ENCODE peak calls at places on chromosomes 4 and X, in eight cellular contexts. One of them, this sample, is unnamed.

GRCh38 chr4:117771647-117772337 is 262.5 kb upstream of the NDST3 start:
- DNase-seq in choroid plexus epithelial cell: no peak
- DNase-seq in lower leg skin: no peak
- DNase-seq in astrocyte of the spinal cord: no peak
- DNase-seq in lower lobe of right lung: no peak
- DNase-seq in GM12864: no peak
- DNase-seq in HepG2: no peak
- DNase-seq in tibial artery: no peak
- DNase-seq in this sample: no peak

GRCh38 chr4:38857354-38858096 is 908 bp upstream of the TLR6 start:
- DNase-seq in lower leg skin: peak
- DNase-seq in lower lobe of right lung: no peak
- DNase-seq in tibial artery: peak
- DNase-seq in GM12864: peak
- DNase-seq in astrocyte of the spinal cord: peak
- DNase-seq in HepG2: no peak
- DNase-seq in choroid plexus epithelial cell: peak
- DNase-seq in this sample: no peak

GRCh38 chrX:19579485-19579884 is 64.2 kb upstream of the MAP3K15 start:
- DNase-seq in astrocyte of the spinal cord: peak
- DNase-seq in tibial artery: no peak
- DNase-seq in GM12864: no peak
- DNase-seq in HepG2: no peak
- DNase-seq in choroid plexus epithelial cell: peak
- DNase-seq in lower leg skin: no peak
- DNase-seq in lower lobe of right lung: no peak
- DNase-seq in this sample: no peak

GRCh38 chr4:62408467-62408866 is 1208.3 kb downstream of the ADGRL3 start:
- DNase-seq in astrocyte of the spinal cord: no peak
- DNase-seq in tibial artery: no peak
- DNase-seq in lower leg skin: no peak
- DNase-seq in lower lobe of right lung: no peak
- DNase-seq in GM12864: no peak
- DNase-seq in choroid plexus epithelial cell: peak
- DNase-seq in HepG2: no peak
- DNase-seq in this sample: no peak

GRCh38 chrX:150575415-150575814 is 7.0 kb downstream of the MTM1 start:
- DNase-seq in choroid plexus epithelial cell: peak
- DNase-seq in astrocyte of the spinal cord: no peak
- DNase-seq in HepG2: no peak
- DNase-seq in GM12864: no peak
- DNase-seq in lower lobe of right lung: no peak
- DNase-seq in lower leg skin: peak
- DNase-seq in tibial artery: no peak
- DNase-seq in this sample: no peak

GRCh38 chrX:41118156-41118555 is 32.9 kb downstream of the USP9X start:
- DNase-seq in choroid plexus epithelial cell: no peak
- DNase-seq in tibial artery: no peak
- DNase-seq in astrocyte of the spinal cord: no peak
- DNase-seq in HepG2: no peak
- DNase-seq in lower lobe of right lung: no peak
- DNase-seq in lower leg skin: no peak
- DNase-seq in GM12864: no peak
- DNase-seq in this sample: no peak

GRCh38 chr4:76458829-76459228 is 23.8 kb downstream of the SHROOM3 start:
- DNase-seq in lower lobe of right lung: no peak
- DNase-seq in HepG2: no peak
- DNase-seq in tibial artery: no peak
- DNase-seq in lower leg skin: no peak
- DNase-seq in choroid plexus epithelial cell: no peak
- DNase-seq in GM12864: no peak
- DNase-seq in astrocyte of the spinal cord: no peak
- DNase-seq in this sample: no peak

GRCh38 chr4:78370625-78371372 is 180.8 kb upstream of the ANXA3 start:
- DNase-seq in lower lobe of right lung: no peak
- DNase-seq in astrocyte of the spinal cord: no peak
- DNase-seq in tibial artery: no peak
- DNase-seq in HepG2: no peak
- DNase-seq in GM12864: no peak
- DNase-seq in choroid plexus epithelial cell: no peak
- DNase-seq in lower leg skin: no peak
- DNase-seq in this sample: peak

GRCh38 chr4:125101706-125102105 is 213.0 kb upstream of the FAT4 start:
- DNase-seq in tibial artery: no peak
- DNase-seq in lower lobe of right lung: no peak
- DNase-seq in lower leg skin: no peak
- DNase-seq in HepG2: no peak
- DNase-seq in choroid plexus epithelial cell: peak
- DNase-seq in astrocyte of the spinal cord: no peak
- DNase-seq in GM12864: no peak
- DNase-seq in this sample: no peak

GRCh38 chr4:21896767-21897166 is 51.8 kb downstream of the KCNIP4 start:
- DNase-seq in astrocyte of the spinal cord: no peak
- DNase-seq in choroid plexus epithelial cell: no peak
- DNase-seq in tibial artery: no peak
- DNase-seq in HepG2: no peak
- DNase-seq in GM12864: no peak
- DNase-seq in lower leg skin: no peak
- DNase-seq in lower lobe of right lung: no peak
- DNase-seq in this sample: no peak

GRCh38 chr4:83725076-83726074 is 189.5 kb downstream of the GPAT3 start:
- DNase-seq in lower lobe of right lung: no peak
- DNase-seq in lower leg skin: no peak
- DNase-seq in astrocyte of the spinal cord: no peak
- DNase-seq in tibial artery: no peak
- DNase-seq in choroid plexus epithelial cell: no peak
- DNase-seq in GM12864: no peak
- DNase-seq in HepG2: no peak
- DNase-seq in this sample: no peak

GRCh38 chr4:3369781-3370660 is 71.7 kb upstream of the HGFAC start:
- DNase-seq in astrocyte of the spinal cord: peak
- DNase-seq in HepG2: no peak
- DNase-seq in GM12864: no peak
- DNase-seq in choroid plexus epithelial cell: peak
- DNase-seq in tibial artery: no peak
- DNase-seq in lower leg skin: peak
- DNase-seq in lower lobe of right lung: peak
- DNase-seq in this sample: peak

GRCh38 chr4:3367866-3368265 is 73.9 kb upstream of the HGFAC start:
- DNase-seq in GM12864: no peak
- DNase-seq in choroid plexus epithelial cell: no peak
- DNase-seq in lower leg skin: no peak
- DNase-seq in tibial artery: no peak
- DNase-seq in astrocyte of the spinal cord: no peak
- DNase-seq in HepG2: no peak
- DNase-seq in lower lobe of right lung: no peak
- DNase-seq in this sample: no peak

GRCh38 chr4:3371038-3371437 is 70.7 kb upstream of the HGFAC start:
- DNase-seq in lower lobe of right lung: peak
- DNase-seq in choroid plexus epithelial cell: peak
- DNase-seq in lower leg skin: no peak
- DNase-seq in tibial artery: no peak
- DNase-seq in GM12864: no peak
- DNase-seq in astrocyte of the spinal cord: peak
- DNase-seq in HepG2: no peak
- DNase-seq in this sample: no peak

GRCh38 chr4:3368334-3368733 is 73.4 kb upstream of the HGFAC start:
- DNase-seq in HepG2: no peak
- DNase-seq in astrocyte of the spinal cord: no peak
- DNase-seq in tibial artery: no peak
- DNase-seq in lower lobe of right lung: no peak
- DNase-seq in lower leg skin: no peak
- DNase-seq in GM12864: no peak
- DNase-seq in choroid plexus epithelial cell: no peak
- DNase-seq in this sample: no peak

DNA sequence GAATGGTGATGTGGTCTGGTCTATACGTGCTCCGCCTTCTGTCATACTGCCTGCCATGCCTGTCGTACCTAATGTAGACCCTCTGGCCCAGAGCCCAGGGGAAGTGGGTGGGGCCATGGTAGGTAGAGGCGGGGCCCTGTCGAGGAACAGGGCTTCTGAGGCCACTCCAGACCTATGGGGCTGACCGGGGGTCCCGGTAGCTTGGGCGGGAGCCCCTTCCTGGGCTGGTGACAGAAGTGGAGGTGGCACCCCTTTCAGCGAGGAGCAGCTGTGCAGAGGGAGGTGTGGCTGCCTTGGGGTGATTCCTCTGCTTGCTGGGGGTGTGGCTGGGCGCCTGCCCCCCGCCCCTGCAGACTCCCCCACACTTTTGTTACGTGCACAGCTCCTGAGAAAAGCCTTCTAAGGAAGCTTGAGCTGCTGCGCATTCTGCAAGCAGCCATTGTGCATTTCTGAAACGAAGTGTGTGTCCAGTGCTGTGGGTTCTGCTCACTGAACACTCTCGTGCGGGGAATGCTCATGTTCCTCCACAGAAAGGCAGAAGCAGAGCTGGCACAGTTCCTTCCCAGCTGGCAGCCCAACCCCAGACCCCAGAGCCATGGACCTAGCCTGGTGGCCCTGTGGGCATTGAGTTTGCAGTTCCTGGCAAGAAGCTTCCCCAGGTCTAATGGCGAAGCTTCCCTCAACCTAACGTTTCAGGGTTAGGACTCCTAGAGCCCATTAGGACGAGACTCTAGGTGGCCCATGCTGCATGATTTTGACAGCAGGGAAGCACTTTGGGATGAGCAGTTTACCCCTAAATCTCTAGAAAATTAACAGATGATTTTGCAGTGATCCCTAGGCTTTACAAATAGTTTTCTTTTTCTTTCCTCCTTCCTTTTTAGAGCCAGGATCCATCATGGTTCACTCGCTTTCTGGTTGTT is 72.7 kb upstream of the HGFAC start:
- DNase-seq in choroid plexus epithelial cell: no peak
- DNase-seq in lower leg skin: no peak
- DNase-seq in GM12864: no peak
- DNase-seq in HepG2: no peak
- DNase-seq in astrocyte of the spinal cord: no peak
- DNase-seq in tibial artery: no peak
- DNase-seq in lower lobe of right lung: no peak
- DNase-seq in this sample: no peak
- H3K4me3 ChIP-seq in choroid plexus epithelial cell: peak
- H3K4me3 ChIP-seq in lower leg skin: no peak
- H3K4me3 ChIP-seq in GM12864: no peak
- H3K4me3 ChIP-seq in HepG2: no peak
- H3K4me3 ChIP-seq in astrocyte of the spinal cord: peak
- H3K4me3 ChIP-seq in tibial artery: peak
- H3K4me3 ChIP-seq in lower lobe of right lung: peak
- H3K4me3 ChIP-seq in this sample: no peak

GRCh38 chr4:172202480-172203076 is 389.4 kb downstream of the GALNTL6 start:
- DNase-seq in lower leg skin: no peak
- DNase-seq in lower lobe of right lung: no peak
- DNase-seq in GM12864: peak
- DNase-seq in tibial artery: no peak
- DNase-seq in astrocyte of the spinal cord: peak
- DNase-seq in HepG2: peak
- DNase-seq in choroid plexus epithelial cell: peak
- DNase-seq in this sample: peak
- TF ChIP-seq CTCF in lower leg skin: no peak
- TF ChIP-seq CTCF in lower lobe of right lung: peak
- TF ChIP-seq CTCF in GM12864: peak
- TF ChIP-seq CTCF in tibial artery: peak
- TF ChIP-seq CTCF in astrocyte of the spinal cord: peak
- TF ChIP-seq CTCF in HepG2: peak
- TF ChIP-seq CTCF in choroid plexus epithelial cell: peak
- TF ChIP-seq CTCF in this sample: peak

GRCh38 chr4:176793060-176793605 is 411 bp upstream of the VEGFC start:
- DNase-seq in lower leg skin: no peak
- DNase-seq in HepG2: no peak
- DNase-seq in GM12864: no peak
- DNase-seq in astrocyte of the spinal cord: no peak
- DNase-seq in choroid plexus epithelial cell: no peak
- DNase-seq in lower lobe of right lung: no peak
- DNase-seq in tibial artery: no peak
- DNase-seq in this sample: no peak

GRCh38 chr4:176790398-176790797 is 2.3 kb downstream of the VEGFC start:
- DNase-seq in lower leg skin: no peak
- DNase-seq in lower lobe of right lung: no peak
- DNase-seq in choroid plexus epithelial cell: no peak
- DNase-seq in tibial artery: no peak
- DNase-seq in astrocyte of the spinal cord: peak
- DNase-seq in HepG2: no peak
- DNase-seq in GM12864: no peak
- DNase-seq in this sample: no peak

GRCh38 chr4:176789955-176790354 is 2.8 kb downstream of the VEGFC start:
- DNase-seq in astrocyte of the spinal cord: peak
- DNase-seq in HepG2: peak
- DNase-seq in choroid plexus epithelial cell: peak
- DNase-seq in GM12864: peak
- DNase-seq in lower leg skin: no peak
- DNase-seq in lower lobe of right lung: no peak
- DNase-seq in tibial artery: no peak
- DNase-seq in this sample: no peak

GRCh38 chr4:176792348-176793059 is at the start of gene VEGFC:
- DNase-seq in tibial artery: peak
- DNase-seq in choroid plexus epithelial cell: peak
- DNase-seq in HepG2: peak
- DNase-seq in astrocyte of the spinal cord: peak
- DNase-seq in GM12864: no peak
- DNase-seq in lower leg skin: peak
- DNase-seq in lower lobe of right lung: peak
- DNase-seq in this sample: no peak

DNA sequence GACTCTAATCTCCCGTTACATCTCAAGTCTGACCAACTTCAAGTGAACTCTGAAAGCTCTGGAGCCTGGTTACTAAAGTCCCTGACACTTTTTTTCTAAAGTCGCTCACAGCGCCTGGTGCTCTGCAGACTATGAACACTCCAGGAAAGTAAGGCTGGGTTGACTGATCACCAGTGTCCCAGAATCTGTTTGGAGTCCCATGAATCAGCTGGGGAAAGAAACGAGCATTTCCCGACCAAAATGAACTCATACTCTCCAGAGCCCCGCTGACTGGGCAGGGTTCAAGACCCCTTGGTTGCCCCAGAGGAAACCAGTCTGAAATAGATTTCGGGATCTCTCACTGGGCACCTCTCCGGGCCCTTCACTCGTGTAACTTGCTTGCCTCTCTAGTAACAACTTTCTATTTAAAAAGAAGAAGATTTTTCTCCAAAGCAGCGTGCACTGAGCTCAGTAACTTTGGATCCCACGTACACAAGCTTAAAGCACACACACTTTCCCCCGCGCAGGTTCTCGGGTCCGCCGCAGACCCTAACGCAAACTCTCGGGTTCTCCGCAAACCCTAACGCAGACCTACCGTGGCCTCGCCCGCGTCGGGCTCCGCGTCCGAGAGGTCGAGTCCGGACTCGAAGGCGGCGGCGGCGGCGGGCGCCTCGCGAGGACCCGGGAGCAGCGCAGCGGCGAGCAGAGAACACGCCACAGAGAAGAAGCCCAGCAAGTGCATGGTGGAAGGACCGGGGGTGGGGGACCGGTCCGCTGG is 953 bp downstream of the VEGFC start:
- DNase-seq in GM12864: no peak
- DNase-seq in choroid plexus epithelial cell: peak
- DNase-seq in lower leg skin: no peak
- DNase-seq in astrocyte of the spinal cord: peak
- DNase-seq in lower lobe of right lung: peak
- DNase-seq in tibial artery: no peak
- DNase-seq in HepG2: no peak
- DNase-seq in this sample: no peak
- H3K4me3 ChIP-seq in GM12864: no peak
- H3K4me3 ChIP-seq in choroid plexus epithelial cell: peak
- H3K4me3 ChIP-seq in lower leg skin: peak
- H3K4me3 ChIP-seq in astrocyte of the spinal cord: peak
- H3K4me3 ChIP-seq in lower lobe of right lung: peak
- H3K4me3 ChIP-seq in tibial artery: peak
- H3K4me3 ChIP-seq in HepG2: peak
- H3K4me3 ChIP-seq in this sample: no peak

GRCh38 chrX:65667503-65668355 is at the start of gene MSN:
- DNase-seq in HepG2: no peak
- DNase-seq in lower lobe of right lung: peak
- DNase-seq in tibial artery: peak
- DNase-seq in astrocyte of the spinal cord: peak
- DNase-seq in lower leg skin: peak
- DNase-seq in GM12864: no peak
- DNase-seq in choroid plexus epithelial cell: peak
- DNase-seq in this sample: no peak
- TF ChIP-seq CTCF in HepG2: no peak
- TF ChIP-seq CTCF in lower lobe of right lung: peak
- TF ChIP-seq CTCF in tibial artery: no peak
- TF ChIP-seq CTCF in astrocyte of the spinal cord: peak
- TF ChIP-seq CTCF in lower leg skin: no peak
- TF ChIP-seq CTCF in GM12864: peak
- TF ChIP-seq CTCF in choroid plexus epithelial cell: peak
- TF ChIP-seq CTCF in this sample: peak